ENCODE peak calls at places on chromosomes 2 and 18, in nine cellular contexts. R is kidney, E is A549, Y is uterus, T is BE2C, B is H9, X is foreskin fibroblast, W is HFFc6, K is psoas muscle. H is an unnamed sample.

GRCh38 chr18:76846217-76846616 is 23.9 kb downstream of the ZNF236 start:
- DNase-seq in R (no peak), E (no peak), Y (no peak), T (no peak), B (no peak), X (no peak), W (no peak), K (no peak), H (no peak)

GRCh38 chr2:81481994-81482368 is 1177.4 kb upstream of the LRRTM1 start:
- DNase-seq in R (no peak), E (no peak), Y (no peak), T (no peak), B (no peak), X (no peak), W (no peak), K (no peak), H (no peak)

GRCh38 chr2:101999122-101999789 is 7.5 kb downstream of the IL1R2 start:
- DNase-seq in R (no peak), E (peak; percentile 33), Y (no peak), T (no peak), B (no peak), X (peak; percentile 28), W (no peak), K (no peak), H (no peak)

GRCh38 chr2:33034784-33035183 is 88.0 kb downstream of the LTBP1 start:
- DNase-seq in R (no peak), E (no peak), Y (peak; percentile 34), T (no peak), B (no peak), X (peak; percentile 81), W (peak; percentile 47), K (no peak), H (no peak)

GRCh38 chr2:65186872-65187851 is 40.5 kb upstream of the ACTR2 start:
- DNase-seq in R (peak; percentile 81), E (peak; percentile 88), Y (peak; percentile 77), T (peak; percentile 54), B (peak; percentile 83), X (peak; percentile 88), W (peak; percentile 62), K (peak; percentile 69), H (peak; percentile 68)

GRCh38 chr18:6885992-6886823 is 156.7 kb downstream of the ARHGAP28 start:
- DNase-seq in R (no peak), E (peak; percentile 27), Y (peak; percentile 55), T (peak; percentile 40), B (no peak), X (peak; percentile 83), W (peak; percentile 43), K (no peak), H (peak; percentile 44)

GRCh38 chr2:47050762-47051161 is 104.3 kb downstream of the STPG4 start:
- DNase-seq in R (no peak), E (no peak), Y (no peak), T (no peak), B (no peak), X (no peak), W (no peak), K (no peak), H (no peak)

GRCh38 chr2:134583462-134583861 is 135.3 kb downstream of the TMEM163 start:
- DNase-seq in R (no peak), E (no peak), Y (no peak), T (no peak), B (no peak), X (no peak), W (no peak), K (no peak), H (no peak)

GRCh38 chr2:115162454-115163293 is 720.2 kb downstream of the DPP10 start:
- DNase-seq in R (no peak), E (no peak), Y (no peak), T (no peak), B (peak; percentile 50), X (peak; percentile 1), W (no peak), K (no peak), H (no peak)

GRCh38 chr2:102892693-102893290 is 131.0 kb downstream of the TMEM182 start:
- DNase-seq in R (no peak), E (no peak), Y (no peak), T (no peak), B (no peak), X (no peak), W (no peak), K (no peak), H (no peak)

GRCh38 chr2:121220995-121221394 is 64.0 kb downstream of the TFCP2L1 start:
- DNase-seq in R (no peak), E (peak; percentile 8), Y (no peak), T (no peak), B (no peak), X (peak; percentile 31), W (peak; percentile 7), K (no peak), H (no peak)

GRCh38 chr18:13216732-13217465 is 1.7 kb upstream of the LDLRAD4 start:
- DNase-seq in R (no peak), E (no peak), Y (peak; percentile 39), T (peak; percentile 57), B (no peak), X (peak; percentile 15), W (no peak), K (peak; percentile 64), H (no peak)

DNA sequence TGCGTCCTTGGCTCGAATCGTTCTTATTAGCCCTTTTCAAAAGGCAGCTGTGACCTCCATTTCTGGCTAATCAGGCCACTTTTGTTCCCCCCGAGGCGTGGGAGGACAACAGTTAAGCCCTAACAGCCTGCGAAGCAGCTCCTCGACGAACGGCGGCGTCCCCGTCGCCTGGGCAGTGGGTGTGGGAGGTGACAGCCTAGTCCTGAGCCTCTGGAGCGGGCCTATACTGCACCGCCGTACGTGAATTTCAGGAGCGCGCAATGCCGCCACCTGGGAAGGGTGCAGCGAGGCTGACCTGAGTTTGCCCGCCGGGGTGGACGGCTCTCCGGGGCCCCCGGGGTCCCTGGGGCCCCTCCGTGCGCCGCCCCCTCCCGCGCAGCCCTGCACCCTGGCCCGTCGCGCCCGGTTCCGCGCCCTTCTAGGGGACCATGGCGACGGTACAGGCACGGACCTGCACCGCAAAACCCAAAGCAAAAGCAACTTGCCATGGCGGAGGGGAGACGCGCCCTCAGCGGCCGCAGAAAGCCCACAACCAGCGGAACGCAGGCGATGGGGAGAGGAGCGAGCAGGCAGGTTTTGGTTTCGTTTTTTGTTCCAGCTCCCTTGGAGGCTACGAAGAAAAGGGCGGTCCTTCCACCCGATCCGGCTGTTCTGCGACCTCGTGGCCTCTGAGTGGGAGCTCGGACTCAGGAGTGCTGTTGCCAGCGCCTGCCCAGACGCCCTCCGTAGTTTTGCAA is at the start of gene RBM43:
- DNase-seq in R (peak; percentile 97), E (peak; percentile 85), Y (peak; percentile 94), T (peak; percentile 69), B (peak; percentile 78), X (peak; percentile 98), W (peak; percentile 90), K (peak; percentile 92), H (peak; percentile 98)
- TF ChIP-seq CTCF in R (peak; percentile 2), E (peak; percentile 14), Y (no peak), T (no peak), B (peak; percentile 12), X (no peak), W (peak; percentile 18), K (peak; percentile 6), H (no peak)

DNA sequence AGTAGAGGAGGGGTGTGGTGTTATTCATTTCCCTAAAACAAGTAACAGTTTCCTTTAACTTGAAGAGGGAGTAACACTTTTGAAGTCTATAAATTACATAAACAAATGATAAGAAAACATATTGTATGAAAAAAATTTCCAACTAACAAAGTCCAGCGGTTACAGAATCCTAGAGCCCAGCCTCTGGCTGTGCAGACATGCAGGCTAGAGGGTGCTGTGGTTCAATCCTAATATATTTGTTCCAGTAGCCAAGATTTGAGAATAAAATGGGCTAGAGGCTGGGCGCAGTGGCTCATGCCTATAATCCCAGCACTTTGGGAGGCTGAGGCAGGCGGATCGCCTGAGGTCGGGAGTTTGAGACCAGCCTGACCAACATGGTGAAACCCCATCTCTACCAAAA is 56.9 kb downstream of the WDR75 start:
- DNase-seq in R (no peak), E (no peak), Y (no peak), T (no peak), B (no peak), X (no peak), W (no peak), K (no peak), H (no peak)
- TF ChIP-seq CTCF in R (no peak), E (no peak), Y (peak; percentile 19), T (no peak), B (no peak), X (no peak), W (no peak), K (peak; percentile 8), H (no peak)

DNA sequence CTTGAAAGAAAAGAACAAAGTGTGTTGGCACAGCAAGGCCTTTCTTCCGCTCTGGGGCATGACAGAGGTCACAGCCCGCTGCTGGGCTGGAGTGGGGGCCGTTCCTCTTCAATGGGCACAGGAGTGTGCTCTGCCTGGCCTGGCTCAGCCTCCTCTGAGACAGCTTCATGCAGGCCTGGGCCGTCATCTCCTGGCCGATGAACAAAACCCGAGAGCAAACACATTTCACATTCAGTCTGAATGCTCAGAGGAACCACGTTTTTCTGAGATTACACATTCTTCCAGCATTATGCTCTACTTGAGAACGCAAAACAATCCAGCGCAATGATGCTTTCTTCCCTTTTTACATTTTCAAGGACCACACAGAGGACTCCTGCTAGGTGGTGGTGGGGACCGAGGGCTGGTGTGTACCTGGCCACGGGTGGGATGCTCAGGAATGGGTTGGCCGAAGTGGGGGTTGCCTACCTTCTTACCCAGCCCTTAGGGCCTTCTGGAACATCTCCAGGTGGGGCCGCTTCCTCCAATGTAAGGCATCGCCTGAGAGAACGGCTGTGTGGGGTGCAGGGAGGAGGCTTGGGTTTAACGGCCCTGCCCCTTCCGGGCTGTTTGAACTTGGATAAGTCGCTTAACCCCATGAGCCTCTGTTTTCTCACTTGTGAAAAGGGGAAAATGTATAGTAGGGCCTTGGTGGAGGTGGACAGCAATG is 34.8 kb downstream of the EMILIN2 start:
- DNase-seq in R (peak; percentile 92), E (no peak), Y (peak; percentile 95), T (no peak), B (no peak), X (peak; percentile 96), W (peak; percentile 88), K (peak; percentile 75), H (peak; percentile 93)
- TF ChIP-seq CTCF in R (no peak), E (no peak), Y (no peak), T (no peak), B (no peak), X (peak; percentile 17), W (peak; percentile 15), K (no peak), H (no peak)

GRCh38 chr2:226727251-226727650 is 72.4 kb downstream of the IRS1 start:
- DNase-seq in R (no peak), E (no peak), Y (no peak), T (no peak), B (no peak), X (no peak), W (no peak), K (no peak), H (no peak)

GRCh38 chr2:226728996-226729395 is 70.6 kb downstream of the IRS1 start:
- DNase-seq in R (no peak), E (no peak), Y (no peak), T (no peak), B (no peak), X (peak; percentile 59), W (no peak), K (no peak), H (no peak)

GRCh38 chr2:226732478-226733188 is 67.0 kb downstream of the IRS1 start:
- DNase-seq in R (no peak), E (no peak), Y (no peak), T (no peak), B (no peak), X (no peak), W (no peak), K (no peak), H (no peak)

GRCh38 chr2:226733189-226733858 is 66.3 kb downstream of the IRS1 start:
- DNase-seq in R (no peak), E (peak; percentile 26), Y (no peak), T (no peak), B (no peak), X (no peak), W (no peak), K (no peak), H (no peak)

GRCh38 chr2:226730487-226730886 is 69.1 kb downstream of the IRS1 start:
- DNase-seq in R (no peak), E (no peak), Y (no peak), T (no peak), B (peak; percentile 44), X (peak; percentile 71), W (peak; percentile 34), K (peak; percentile 17), H (no peak)
- TF ChIP-seq CTCF in R (no peak), E (no peak), Y (no peak), T (no peak), B (peak; percentile 31), X (no peak), W (peak; percentile 38), K (peak; percentile 26), H (no peak)